ENCODE peak calls at places on chromosomes 7 and 10, in eight cellular contexts. E is heart left ventricle, A is fibroblast of lung, J is left ventricle myocardium inferior, M is prostate gland, I is OCI-LY7, K is cardiac muscle cell, P is mammary epithelial cell. Q is an unnamed sample. For H3K9me3, the result is how much of the 10 kb centered on the place peaks cover.

GRCh38 chr10:58291538-58292174 is 22.7 kb downstream of the CISD1 start:
- DNase-seq in E (no peak), A (peak), J (no peak), M (peak), I (peak), K (peak), P (peak), Q (no peak)

GRCh38 chr10:97800474-97800873 is 28.7 kb upstream of the SFRP5 start:
- DNase-seq in E (no peak), A (no peak), J (no peak), M (no peak), I (no peak), K (no peak), P (no peak), Q (no peak)

GRCh38 chr7:84102213-84102612 is 92.4 kb downstream of the SEMA3A start:
- DNase-seq in E (no peak), A (no peak), J (no peak), M (no peak), I (no peak), K (peak), P (peak), Q (no peak)

GRCh38 chr10:35398355-35398754 is 62.0 kb downstream of the CCNY start:
- DNase-seq in E (no peak), A (no peak), J (no peak), M (no peak), I (no peak), K (peak), P (no peak), Q (no peak)

GRCh38 chr10:102815790-102816549 is 21.2 kb downstream of the CYP17A1 start:
- DNase-seq in E (peak), A (peak), J (peak), M (no peak), I (peak), K (peak), P (no peak), Q (no peak)

GRCh38 chr7:80151274-80151665 is 16.6 kb downstream of the GNAI1 start:
- DNase-seq in E (no peak), A (peak), J (no peak), M (no peak), I (no peak), K (peak), P (peak), Q (no peak)

GRCh38 chr10:27242951-27243551 is 2.5 kb upstream of the ACBD5 start:
- DNase-seq in E (peak), A (peak), J (peak), M (peak), I (peak), K (peak), P (peak), Q (no peak)

GRCh38 chr7:13414661-13415105 is 574.8 kb downstream of the ETV1 start:
- DNase-seq in E (no peak), A (peak), J (no peak), M (no peak), I (no peak), K (no peak), P (peak), Q (no peak)

GRCh38 chr7:2483495-2483894 is 7.3 kb upstream of the GRIFIN start:
- DNase-seq in E (peak), A (no peak), J (no peak), M (no peak), I (no peak), K (no peak), P (no peak), Q (no peak)

GRCh38 chr10:125911990-125912389 is 15.6 kb downstream of the FANK1 start:
- DNase-seq in E (no peak), A (no peak), J (no peak), M (peak), I (no peak), K (no peak), P (no peak), Q (no peak)

DNA sequence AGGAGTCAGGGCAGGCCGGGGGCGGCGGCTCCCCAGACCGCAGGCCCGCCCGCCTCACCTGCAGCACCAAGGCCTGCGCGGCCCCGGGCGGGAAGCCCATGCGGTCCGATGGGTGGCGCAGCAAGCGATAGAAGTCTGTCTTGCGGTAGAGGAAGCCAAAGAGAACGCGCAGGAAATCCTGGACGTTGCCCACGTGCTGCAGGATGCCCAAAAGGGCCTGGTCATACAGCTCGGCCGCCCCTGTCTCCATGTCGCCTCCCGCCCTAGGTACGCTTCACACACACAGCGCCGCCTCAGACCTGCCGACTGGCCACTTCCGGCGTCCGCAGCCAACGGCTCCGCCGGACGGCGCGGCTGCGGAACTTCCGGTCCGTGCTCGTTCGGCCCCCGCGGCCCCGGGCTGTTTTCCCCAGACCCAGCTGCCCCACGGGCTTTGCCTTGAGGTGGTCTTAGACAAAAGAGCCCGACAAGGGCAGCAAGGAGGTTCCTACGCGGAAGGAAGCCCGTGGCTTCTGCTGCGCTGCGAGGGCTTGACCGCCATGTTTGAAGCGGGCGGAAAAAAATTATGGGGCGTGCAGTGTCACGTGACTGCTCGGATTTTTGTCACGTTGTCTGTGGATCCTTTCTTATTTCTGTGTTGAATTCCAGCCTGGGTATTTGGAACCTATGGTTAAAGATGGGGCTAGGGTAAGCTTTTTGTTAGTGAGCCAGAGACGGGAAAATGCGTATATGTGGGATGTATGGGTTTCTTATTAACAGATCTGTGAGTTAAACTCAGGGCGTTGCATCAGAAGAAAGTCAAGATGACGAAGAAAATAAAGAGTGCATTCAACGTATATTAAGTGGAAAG is at the start of gene NUDCD3:
- DNase-seq in E (peak), A (peak), J (peak), M (peak), I (peak), K (peak), P (peak), Q (peak)
- TF ChIP-seq CTCF in E (no peak), A (peak), J (peak), M (peak), I (peak), K (peak), P (peak), Q (peak)

GRCh38 chr10:109274681-109275080 is 648.6 kb downstream of the XPNPEP1 start:
- DNase-seq in E (no peak), A (no peak), J (no peak), M (no peak), I (no peak), K (no peak), P (no peak), Q (no peak)

GRCh38 chr10:109280837-109281236 is 642.5 kb downstream of the XPNPEP1 start:
- DNase-seq in E (no peak), A (no peak), J (no peak), M (no peak), I (no peak), K (no peak), P (no peak), Q (no peak)

GRCh38 chr10:109281347-109281746 is 642.0 kb downstream of the XPNPEP1 start:
- DNase-seq in E (no peak), A (no peak), J (no peak), M (no peak), I (no peak), K (no peak), P (no peak), Q (no peak)

GRCh38 chr10:109277456-109277855 is 645.9 kb downstream of the XPNPEP1 start:
- DNase-seq in E (no peak), A (peak), J (no peak), M (no peak), I (no peak), K (no peak), P (no peak), Q (no peak)

GRCh38 chr10:109275970-109276369 is 647.3 kb downstream of the XPNPEP1 start:
- DNase-seq in E (no peak), A (no peak), J (no peak), M (no peak), I (no peak), K (no peak), P (no peak), Q (no peak)
- H3K9me3 ChIP-seq in E (under half), A (under half), J (under half), M (under half), I (under half), K (under half), P (under half), Q (under half)

GRCh38 chr7:77352688-77353406 is 63.3 kb downstream of the GSAP start:
- DNase-seq in E (no peak), A (peak), J (no peak), M (no peak), I (no peak), K (no peak), P (peak), Q (no peak)

GRCh38 chr7:77346441-77346840 is 69.7 kb downstream of the GSAP start:
- DNase-seq in E (no peak), A (no peak), J (no peak), M (no peak), I (no peak), K (no peak), P (no peak), Q (no peak)

GRCh38 chr7:77351539-77352004 is 64.6 kb downstream of the GSAP start:
- DNase-seq in E (peak), A (no peak), J (peak), M (no peak), I (peak), K (no peak), P (no peak), Q (no peak)

GRCh38 chr7:77349141-77349540 is 67.0 kb downstream of the GSAP start:
- DNase-seq in E (no peak), A (peak), J (no peak), M (no peak), I (no peak), K (peak), P (no peak), Q (no peak)

DNA sequence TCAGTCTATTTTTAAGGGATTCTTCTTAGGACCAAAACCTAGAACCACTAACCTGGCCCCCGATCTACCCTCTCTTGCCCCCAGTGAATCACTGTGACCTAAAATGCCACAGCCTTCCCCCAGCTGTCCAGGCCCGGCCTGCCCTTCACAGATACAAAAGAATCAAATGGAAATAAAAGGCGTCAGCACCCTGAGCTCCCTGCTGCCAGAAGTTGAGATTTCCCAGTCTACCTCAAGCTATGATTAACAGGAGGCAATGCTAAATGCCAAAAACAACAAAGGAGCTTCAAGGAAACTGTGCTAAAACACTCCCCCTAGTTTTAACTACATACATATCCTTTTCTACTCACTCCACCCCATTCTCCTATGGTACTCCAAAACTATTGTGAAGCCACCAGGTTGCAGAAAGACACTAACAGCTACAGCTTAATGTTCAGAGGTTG is 67.8 kb downstream of the GSAP start:
- DNase-seq in E (peak), A (peak), J (no peak), M (no peak), I (no peak), K (peak), P (peak), Q (no peak)
- TF ChIP-seq CTCF in E (no peak), A (peak), J (no peak), M (no peak), I (no peak), K (peak), P (no peak), Q (no peak)

DNA sequence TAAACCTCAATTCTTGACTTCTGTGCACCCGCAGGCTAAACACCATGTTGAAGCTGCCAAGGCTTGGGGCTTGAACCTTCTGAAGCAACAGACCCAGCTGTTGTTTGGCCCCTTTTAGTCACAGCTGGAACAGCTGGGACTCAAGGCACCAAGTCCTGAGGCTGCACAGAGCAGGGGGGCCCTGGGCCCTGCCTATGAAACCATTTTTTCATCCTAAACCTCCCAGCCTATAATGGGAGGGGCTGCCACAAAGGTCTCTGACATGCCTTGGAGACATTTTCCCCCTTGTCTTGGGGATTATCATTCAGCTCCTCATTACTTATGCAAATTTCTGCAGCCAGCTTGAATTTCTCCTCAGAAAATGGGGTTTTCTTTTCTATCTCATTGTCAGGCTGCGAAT is 31.8 kb downstream of the LMBR1 start:
- DNase-seq in E (no peak), A (no peak), J (no peak), M (no peak), I (no peak), K (no peak), P (no peak), Q (no peak)
- H3K9me3 ChIP-seq in E (under half), A (under half), J (under half), M (under half), I (half or more), K (under half), P (under half), Q (under half)

GRCh38 chr10:74104480-74104879 is 46.1 kb downstream of the AP3M1 start:
- DNase-seq in E (no peak), A (no peak), J (no peak), M (no peak), I (no peak), K (no peak), P (no peak), Q (no peak)

GRCh38 chr10:74104996-74105395 is 45.6 kb downstream of the AP3M1 start:
- DNase-seq in E (no peak), A (no peak), J (no peak), M (no peak), I (no peak), K (no peak), P (no peak), Q (no peak)

GRCh38 chr10:74107391-74107790 is 43.2 kb downstream of the AP3M1 start:
- DNase-seq in E (no peak), A (no peak), J (no peak), M (no peak), I (no peak), K (no peak), P (no peak), Q (no peak)

GRCh38 chr10:74099836-74100235 is 50.8 kb downstream of the AP3M1 start:
- DNase-seq in E (no peak), A (no peak), J (no peak), M (peak), I (no peak), K (no peak), P (peak), Q (no peak)

GRCh38 chr10:74103560-74104248 is 46.9 kb downstream of the AP3M1 start:
- DNase-seq in E (no peak), A (peak), J (no peak), M (no peak), I (peak), K (peak), P (no peak), Q (no peak)
- TF ChIP-seq CTCF in E (peak), A (peak), J (no peak), M (no peak), I (peak), K (peak), P (peak), Q (peak)

GRCh38 chr7:57437581-57437980 is 12.4 kb upstream of the ZNF716 start:
- DNase-seq in E (no peak), A (no peak), J (no peak), M (no peak), I (no peak), K (no peak), P (no peak), Q (no peak)

GRCh38 chr7:57432583-57432982 is 17.4 kb upstream of the ZNF716 start:
- DNase-seq in E (no peak), A (no peak), J (no peak), M (no peak), I (no peak), K (no peak), P (no peak), Q (no peak)

GRCh38 chr7:57443567-57443966 is 6.4 kb upstream of the ZNF716 start:
- DNase-seq in E (no peak), A (no peak), J (no peak), M (no peak), I (no peak), K (no peak), P (no peak), Q (no peak)

DNA sequence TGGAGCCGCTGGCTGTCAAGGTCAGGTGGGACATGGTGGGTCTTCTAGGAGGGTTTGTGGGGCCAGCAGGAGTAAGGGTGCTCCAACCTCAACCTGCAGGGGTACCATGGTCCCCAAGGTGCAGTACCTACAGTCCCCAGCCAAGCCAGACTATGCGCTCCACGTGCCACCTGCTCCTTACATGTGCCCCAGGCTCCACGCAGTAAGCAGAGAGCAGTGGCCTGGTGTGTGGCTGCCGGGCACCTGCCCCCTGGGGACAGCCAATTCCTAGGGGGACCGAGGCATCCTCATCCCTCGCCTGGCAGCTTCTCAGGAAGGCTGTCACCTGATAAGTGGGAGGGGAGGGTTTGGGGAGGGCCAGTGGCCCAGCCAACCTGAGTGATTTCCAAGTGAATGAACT is 11.7 kb upstream of the ZNF716 start:
- DNase-seq in E (no peak), A (no peak), J (no peak), M (no peak), I (no peak), K (no peak), P (no peak), Q (no peak)
- H3K9me3 ChIP-seq in E (under half), A (under half), J (under half), M (under half), I (under half), K (under half), P (under half), Q (under half)

GRCh38 chr10:118850418-118851061 is 95.8 kb upstream of the CACUL1 start:
- DNase-seq in E (peak), A (peak), J (peak), M (peak), I (peak), K (peak), P (peak), Q (no peak)
- TF ChIP-seq CTCF in E (peak), A (peak), J (peak), M (peak), I (peak), K (peak), P (peak), Q (peak)

Q was measured in RWPE2.